ENCODE peak calls at places on chromosomes 13 and 19, in eight cellular contexts. Z is heart right ventricle, Y is heart left ventricle, I is mammary epithelial cell, L is adrenal gland, F is cardiac fibroblast, G is left lung, J is HFF-Myc. S is an unnamed sample.

GRCh38 chr19:32166238-32166637 is 179.2 kb upstream of the ZNF507 start:
- DNase-seq in Z (no peak), Y (no peak), I (no peak), L (no peak), F (no peak), G (no peak), J (no peak), S (no peak)

GRCh38 chr19:2440515-2440914 is 13.1 kb upstream of the TIMM13 start:
- DNase-seq in Z (no peak), Y (no peak), I (no peak), L (no peak), F (no peak), G (no peak), J (no peak), S (no peak)

GRCh38 chr13:19072543-19072942 is 109.1 kb downstream of the TUBA3C start:
- DNase-seq in Z (no peak), Y (no peak), I (no peak), L (no peak), F (no peak), G (no peak), J (no peak), S (no peak)

GRCh38 chr13:45218689-45219088 is 17.8 kb upstream of the KCTD4 start:
- DNase-seq in Z (no peak), Y (no peak), I (no peak), L (no peak), F (no peak), G (no peak), J (no peak), S (no peak)

GRCh38 chr13:36710396-36710795 is 36.6 kb downstream of the SERTM1 start:
- DNase-seq in Z (no peak), Y (no peak), I (no peak), L (no peak), F (no peak), G (no peak), J (no peak), S (no peak)

GRCh38 chr19:38175422-38175821 is 48.6 kb downstream of the DPF1 start:
- DNase-seq in Z (no peak), Y (no peak), I (no peak), L (no peak), F (no peak), G (no peak), J (no peak), S (no peak)

GRCh38 chr13:20359335-20359734 is 127.2 kb upstream of the GJB6 start:
- DNase-seq in Z (no peak), Y (no peak), I (peak), L (no peak), F (peak), G (no peak), J (peak), S (peak)

GRCh38 chr13:109645831-109646230 is 140.6 kb downstream of the IRS2 start:
- DNase-seq in Z (no peak), Y (no peak), I (no peak), L (no peak), F (no peak), G (peak), J (no peak), S (no peak)

GRCh38 chr13:47837104-47837880 is 163.8 kb downstream of the SUCLA2 start:
- DNase-seq in Z (no peak), Y (no peak), I (no peak), L (no peak), F (no peak), G (no peak), J (no peak), S (no peak)

GRCh38 chr13:94416454-94417080 is 62.9 kb downstream of the DCT start:
- DNase-seq in Z (no peak), Y (no peak), I (peak), L (no peak), F (peak), G (no peak), J (no peak), S (peak)

GRCh38 chr13:100564444-100565223 is 24.0 kb downstream of the GGACT start:
- DNase-seq in Z (no peak), Y (no peak), I (no peak), L (no peak), F (no peak), G (no peak), J (no peak), S (no peak)

GRCh38 chr19:40599331-40600085 is 1.7 kb upstream of the LTBP4 start:
- DNase-seq in Z (peak), Y (peak), I (no peak), L (no peak), F (no peak), G (no peak), J (no peak), S (no peak)

GRCh38 chr19:19185853-19186728 is 5.9 kb downstream of the BORCS8 start:
- DNase-seq in Z (no peak), Y (no peak), I (peak), L (peak), F (peak), G (peak), J (no peak), S (no peak)

GRCh38 chr19:32227561-32228165 is 117.7 kb upstream of the ZNF507 start:
- DNase-seq in Z (no peak), Y (no peak), I (no peak), L (no peak), F (no peak), G (no peak), J (no peak), S (no peak)

GRCh38 chr19:37994823-37995130 is 87.8 kb downstream of the SIPA1L3 start:
- DNase-seq in Z (no peak), Y (no peak), I (no peak), L (no peak), F (no peak), G (no peak), J (no peak), S (no peak)

GRCh38 chr13:93325303-93326297 is 99.0 kb downstream of the GPC6 start:
- DNase-seq in Z (no peak), Y (no peak), I (no peak), L (no peak), F (no peak), G (no peak), J (no peak), S (no peak)

GRCh38 chr19:23699521-23699860 is 12.5 kb upstream of the ZNF675 start:
- DNase-seq in Z (no peak), Y (no peak), I (no peak), L (no peak), F (no peak), G (no peak), J (no peak), S (no peak)

GRCh38 chr13:51559916-51560315 is 24.3 kb upstream of the WDFY2 start:
- DNase-seq in Z (no peak), Y (no peak), I (no peak), L (no peak), F (no peak), G (no peak), J (no peak), S (no peak)

GRCh38 chr19:43623889-43624670 is 4.7 kb upstream of the ZNF428 start:
- DNase-seq in Z (no peak), Y (no peak), I (no peak), L (no peak), F (no peak), G (no peak), J (no peak), S (no peak)

GRCh38 chr19:57363734-57364181 is 407 bp downstream of the TRAPPC2B start:
- DNase-seq in Z (no peak), Y (no peak), I (no peak), L (no peak), F (no peak), G (no peak), J (no peak), S (no peak)

GRCh38 chr19:6233827-6234511 is 45.8 kb downstream of the MLLT1 start:
- DNase-seq in Z (peak), Y (peak), I (no peak), L (peak), F (peak), G (peak), J (no peak), S (no peak)

GRCh38 chr19:1221141-1221903 is 15.7 kb downstream of the STK11 start:
- DNase-seq in Z (peak), Y (peak), I (no peak), L (peak), F (peak), G (no peak), J (no peak), S (no peak)

GRCh38 chr13:76697277-76697676 is 188.9 kb downstream of the KCTD12 start:
- DNase-seq in Z (no peak), Y (no peak), I (no peak), L (no peak), F (peak), G (no peak), J (no peak), S (no peak)

GRCh38 chr13:90696254-90696653 is 651.2 kb upstream of the MIR17HG start:
- DNase-seq in Z (no peak), Y (no peak), I (peak), L (no peak), F (peak), G (no peak), J (no peak), S (no peak)

GRCh38 chr19:44643605-44644390 is at the start of gene PVR:
- DNase-seq in Z (peak), Y (peak), I (peak), L (peak), F (peak), G (peak), J (no peak), S (no peak)

GRCh38 chr19:1469936-1470863 is 8.8 kb downstream of the C19orf25 start:
- DNase-seq in Z (peak), Y (peak), I (no peak), L (no peak), F (no peak), G (peak), J (no peak), S (no peak)

GRCh38 chr19:48752511-48753365 is at the start of gene FUT1:
- DNase-seq in Z (peak), Y (peak), I (peak), L (peak), F (peak), G (peak), J (no peak), S (no peak)

GRCh38 chr13:26806891-26807290 is 46.3 kb upstream of the GPR12 start:
- DNase-seq in Z (no peak), Y (no peak), I (peak), L (no peak), F (no peak), G (no peak), J (no peak), S (no peak)

GRCh38 chr19:18847516-18848463 is 16.0 kb downstream of the UPF1 start:
- DNase-seq in Z (no peak), Y (no peak), I (no peak), L (no peak), F (peak), G (no peak), J (peak), S (no peak)

GRCh38 chr19:823565-824121 is 1.9 kb upstream of the PLPPR3 start:
- DNase-seq in Z (no peak), Y (no peak), I (no peak), L (no peak), F (no peak), G (no peak), J (no peak), S (no peak)

GRCh38 chr13:20495087-20496023 is 30.3 kb downstream of the CRYL1 start:
- DNase-seq in Z (no peak), Y (peak), I (peak), L (peak), F (peak), G (no peak), J (peak), S (peak)

GRCh38 chr13:26919311-26919710 is 158.7 kb upstream of the GPR12 start:
- DNase-seq in Z (no peak), Y (no peak), I (no peak), L (peak), F (no peak), G (no peak), J (no peak), S (no peak)

GRCh38 chr13:110555601-110556223 is 5.8 kb downstream of the RAB20 start:
- DNase-seq in Z (no peak), Y (no peak), I (no peak), L (peak), F (no peak), G (no peak), J (no peak), S (no peak)

GRCh38 chr19:49338023-49338677 is 2.9 kb downstream of the CD37 start:
- DNase-seq in Z (no peak), Y (no peak), I (no peak), L (peak), F (no peak), G (no peak), J (no peak), S (no peak)

GRCh38 chr19:45175663-45176345 is 2.2 kb downstream of the TRAPPC6A start:
- DNase-seq in Z (no peak), Y (no peak), I (peak), L (no peak), F (no peak), G (no peak), J (no peak), S (no peak)

GRCh38 chr19:38599722-38600121 is 18.0 kb downstream of the MAP4K1 start:
- DNase-seq in Z (no peak), Y (no peak), I (no peak), L (no peak), F (no peak), G (no peak), J (no peak), S (no peak)

GRCh38 chr13:75505327-75505726 is 23.4 kb upstream of the TBC1D4 start:
- DNase-seq in Z (no peak), Y (no peak), I (no peak), L (no peak), F (no peak), G (no peak), J (no peak), S (no peak)

GRCh38 chr13:50463662-50464061 is 379.8 kb downstream of the DLEU7 start:
- DNase-seq in Z (no peak), Y (no peak), I (no peak), L (no peak), F (no peak), G (no peak), J (no peak), S (no peak)

GRCh38 chr19:9939301-9939913 is 3.1 kb upstream of the OLFM2 start:
- DNase-seq in Z (no peak), Y (no peak), I (no peak), L (no peak), F (peak), G (no peak), J (no peak), S (no peak)

GRCh38 chr19:53865523-53865917 is 2.2 kb upstream of the MYADM start:
- DNase-seq in Z (no peak), Y (no peak), I (no peak), L (no peak), F (no peak), G (no peak), J (no peak), S (no peak)
- H3K4me3 ChIP-seq in Z (peak), Y (peak), I (no peak), L (no peak), F (no peak), G (no peak), J (peak), S (peak)

DNA sequence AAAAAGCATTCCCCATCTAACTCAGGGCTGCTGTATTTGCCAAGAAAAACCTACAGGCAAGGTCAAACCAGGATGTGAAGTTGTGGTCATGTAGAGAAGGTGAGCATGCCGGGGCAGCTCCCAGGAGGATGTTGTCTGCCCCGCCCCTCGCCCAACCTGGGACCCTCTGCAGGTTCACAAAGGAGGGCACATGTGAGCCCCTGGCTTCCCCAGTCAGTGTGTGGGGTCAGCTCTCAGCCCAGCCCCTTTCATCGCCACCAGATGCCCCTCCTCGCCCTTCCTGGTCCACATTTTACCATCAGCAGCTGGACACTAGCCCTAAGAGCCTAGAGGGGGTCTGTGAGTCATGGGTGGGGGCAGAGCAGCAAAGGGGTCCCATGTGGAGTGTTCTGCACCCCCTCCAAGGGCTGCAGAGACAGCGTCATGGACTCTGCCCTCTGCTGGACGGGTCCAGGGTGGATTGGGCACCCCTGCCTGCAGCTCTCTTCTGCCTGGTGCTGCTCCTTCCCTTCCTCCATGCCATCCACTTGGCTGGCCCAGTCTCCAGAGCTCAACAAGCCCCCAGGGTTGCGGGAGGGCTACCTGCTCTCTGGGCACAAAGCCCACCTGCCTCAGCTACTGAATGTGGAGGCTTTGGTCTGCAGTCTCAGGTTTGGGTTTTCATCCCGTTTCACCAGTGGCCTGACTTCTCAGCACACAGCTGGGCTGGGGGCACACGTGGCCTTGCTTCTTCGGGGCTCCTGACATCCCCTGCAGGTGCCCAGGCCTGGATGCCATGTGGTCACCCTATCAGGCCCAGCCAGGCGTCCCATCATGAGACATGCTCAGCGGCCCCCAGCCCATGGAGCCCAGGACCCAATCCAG is 3.7 kb downstream of the PLEKHF1 start:
- DNase-seq in Z (no peak), Y (no peak), I (peak), L (no peak), F (no peak), G (no peak), J (no peak), S (no peak)
- TF ChIP-seq CTCF in Z (peak), Y (peak), I (peak), L (no peak), F (peak), G (no peak), J (peak), S (peak)

DNA sequence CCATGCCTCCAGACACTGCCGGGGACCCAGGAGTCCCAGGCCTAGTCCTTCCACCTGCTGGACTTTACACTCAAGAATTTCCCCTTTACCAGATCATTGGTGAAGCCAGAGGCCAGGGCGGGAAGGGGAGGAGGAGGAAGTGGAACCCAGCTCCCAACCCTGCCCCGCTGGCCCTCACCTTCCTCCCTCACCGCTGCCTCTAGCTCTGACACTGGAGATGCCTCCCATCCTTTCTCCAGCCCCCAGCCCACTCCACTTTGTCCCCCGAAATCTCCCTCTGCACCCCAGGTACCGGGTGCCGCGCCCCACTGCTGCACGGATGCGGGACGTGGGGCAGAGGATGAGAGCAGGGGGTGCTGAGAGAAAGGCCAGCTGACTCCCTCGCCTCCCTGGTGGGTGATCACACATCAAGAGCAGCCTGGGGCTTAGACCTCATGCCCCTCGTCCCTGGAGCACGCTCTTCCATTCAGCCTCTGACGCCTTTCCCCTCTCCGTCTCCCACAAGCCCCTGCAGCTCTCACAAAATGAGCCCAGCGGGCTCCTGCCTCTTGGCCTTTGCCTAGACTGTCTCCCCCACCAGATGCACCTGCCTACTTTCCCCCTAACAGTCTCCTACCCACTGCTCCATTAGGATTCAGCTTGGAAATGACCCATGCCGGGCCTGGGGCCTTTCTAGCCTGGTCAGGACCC is at the start of gene PTPRH:
- DNase-seq in Z (no peak), Y (no peak), I (no peak), L (no peak), F (no peak), G (no peak), J (no peak), S (no peak)
- H3K4me3 ChIP-seq in Z (no peak), Y (no peak), I (no peak), L (no peak), F (no peak), G (no peak), J (no peak), S (no peak)

DNA sequence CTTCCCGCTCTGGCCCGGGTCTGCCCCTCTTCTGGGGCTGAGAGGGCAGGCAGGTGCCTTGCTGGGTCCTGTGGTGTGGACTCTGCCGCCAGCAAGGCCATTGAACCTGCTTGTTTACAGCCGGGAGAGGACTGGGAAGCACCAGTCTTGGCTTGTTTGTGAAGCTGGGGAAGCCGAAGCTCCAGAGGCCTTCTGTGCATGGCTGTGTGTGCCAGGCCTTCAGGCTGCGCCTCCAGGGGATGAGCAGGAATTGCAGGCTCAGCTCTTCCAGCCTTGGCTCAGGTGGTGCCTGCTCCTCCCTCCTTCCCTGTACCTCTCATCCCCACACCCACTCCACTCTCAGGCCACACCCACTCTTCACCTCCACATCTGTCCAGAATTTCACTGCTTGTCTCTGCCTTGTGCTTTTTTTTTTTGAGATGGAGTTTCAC is 17.5 kb downstream of the NDUFB7 start:
- DNase-seq in Z (no peak), Y (no peak), I (peak), L (no peak), F (no peak), G (no peak), J (no peak), S (no peak)
- TF ChIP-seq CTCF in Z (no peak), Y (no peak), I (peak), L (no peak), F (no peak), G (no peak), J (no peak), S (no peak)

DNA sequence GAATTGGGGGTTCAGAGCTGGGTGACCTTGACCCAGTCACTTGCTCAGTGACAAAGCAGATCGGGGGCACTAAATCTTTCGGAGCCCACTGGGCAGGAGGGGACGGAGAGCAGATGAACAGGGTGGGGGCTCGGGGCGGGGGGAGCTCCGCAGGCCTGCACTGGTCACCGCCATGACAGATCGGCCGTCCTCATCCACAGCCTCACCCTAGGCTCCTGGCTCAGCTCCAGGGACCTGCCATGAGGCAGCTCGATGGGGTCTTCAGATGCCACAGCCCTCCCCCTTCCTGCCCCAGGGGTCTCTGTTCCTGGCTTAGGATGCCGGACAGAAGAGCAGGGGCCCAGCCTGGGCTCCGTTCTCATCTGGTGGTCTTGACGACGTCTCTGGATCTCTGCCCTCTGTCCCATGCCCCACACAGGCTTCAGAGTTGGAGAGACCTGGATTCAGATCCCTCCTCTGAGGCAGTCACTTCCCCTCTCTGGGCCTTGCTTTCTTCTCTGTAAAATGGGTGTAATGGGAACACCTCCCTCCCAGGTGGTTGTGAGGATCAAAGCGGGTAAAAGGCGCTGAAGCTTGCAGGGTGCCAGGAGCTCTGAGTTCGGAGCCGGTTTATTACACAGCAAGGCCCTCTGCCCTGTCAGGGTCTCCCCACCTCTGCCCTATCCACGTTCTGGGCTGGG is 3.0 kb downstream of the KDM4B start:
- DNase-seq in Z (no peak), Y (no peak), I (no peak), L (no peak), F (no peak), G (peak), J (no peak), S (no peak)
- H3K4me3 ChIP-seq in Z (no peak), Y (peak), I (no peak), L (no peak), F (no peak), G (no peak), J (peak), S (no peak)

S was measured in retinal pigment epithelial cell.